ENCODE peak calls at places on chromosomes 12 and 14, in eight cellular contexts. One of them, this sample, is unnamed.
A peak's percentile ranks its signal among the peaks of the same experiment; 100 is the strongest.

GRCh38 chr14:60275932-60276331 is 26.9 kb downstream of the PPM1A start:
- DNase-seq in stimulated activated CD8-positive, alpha-beta memory T cell treated with anti-CD3 and anti-CD28 coated beads, Interleukin-4, amount 100 ng/mL, for 1 hour: no peak
- DNase-seq in PC-3: no peak
- DNase-seq in vagina: no peak
- DNase-seq in SW 1271: no peak
- DNase-seq in dorsolateral prefrontal cortex: no peak
- DNase-seq in CD8-positive, alpha-beta memory T cell: no peak
- DNase-seq in stimulated activated CD4-positive, alpha-beta T cell treated with anti-CD3 and anti-CD28 coated beads, Interleukin-12 subunit alpha, Interleukin-12 subunit beta, amount 100 ng/mL, for 48 hours: no peak
- DNase-seq in this sample: no peak

GRCh38 chr12:6957151-6957701 is 6.1 kb downstream of the PTPN6 start:
- DNase-seq in stimulated activated CD8-positive, alpha-beta memory T cell treated with anti-CD3 and anti-CD28 coated beads, Interleukin-4, amount 100 ng/mL, for 1 hour: no peak
- DNase-seq in PC-3: no peak
- DNase-seq in vagina: no peak
- DNase-seq in SW 1271: no peak
- DNase-seq in dorsolateral prefrontal cortex: no peak
- DNase-seq in CD8-positive, alpha-beta memory T cell: peak; percentile 50
- DNase-seq in stimulated activated CD4-positive, alpha-beta T cell treated with anti-CD3 and anti-CD28 coated beads, Interleukin-12 subunit alpha, Interleukin-12 subunit beta, amount 100 ng/mL, for 48 hours: no peak
- DNase-seq in this sample: peak; percentile 61

GRCh38 chr12:43758247-43758727 is 303 bp downstream of the PUS7L start:
- DNase-seq in stimulated activated CD8-positive, alpha-beta memory T cell treated with anti-CD3 and anti-CD28 coated beads, Interleukin-4, amount 100 ng/mL, for 1 hour: peak; percentile 2
- DNase-seq in PC-3: peak; percentile 34
- DNase-seq in vagina: peak; percentile 92
- DNase-seq in SW 1271: peak; percentile 70
- DNase-seq in dorsolateral prefrontal cortex: peak; percentile 37
- DNase-seq in CD8-positive, alpha-beta memory T cell: no peak
- DNase-seq in stimulated activated CD4-positive, alpha-beta T cell treated with anti-CD3 and anti-CD28 coated beads, Interleukin-12 subunit alpha, Interleukin-12 subunit beta, amount 100 ng/mL, for 48 hours: no peak
- DNase-seq in this sample: no peak

GRCh38 chr14:99322731-99323599 is 51.0 kb upstream of the BCL11B start:
- DNase-seq in stimulated activated CD8-positive, alpha-beta memory T cell treated with anti-CD3 and anti-CD28 coated beads, Interleukin-4, amount 100 ng/mL, for 1 hour: no peak
- DNase-seq in PC-3: no peak
- DNase-seq in vagina: peak; percentile 67
- DNase-seq in SW 1271: no peak
- DNase-seq in dorsolateral prefrontal cortex: no peak
- DNase-seq in CD8-positive, alpha-beta memory T cell: no peak
- DNase-seq in stimulated activated CD4-positive, alpha-beta T cell treated with anti-CD3 and anti-CD28 coated beads, Interleukin-12 subunit alpha, Interleukin-12 subunit beta, amount 100 ng/mL, for 48 hours: no peak
- DNase-seq in this sample: peak; percentile 10

GRCh38 chr12:50221228-50222008 is 54.2 kb upstream of the CERS5 start:
- DNase-seq in stimulated activated CD8-positive, alpha-beta memory T cell treated with anti-CD3 and anti-CD28 coated beads, Interleukin-4, amount 100 ng/mL, for 1 hour: no peak
- DNase-seq in PC-3: peak; percentile 73
- DNase-seq in vagina: no peak
- DNase-seq in SW 1271: peak; percentile 79
- DNase-seq in dorsolateral prefrontal cortex: no peak
- DNase-seq in CD8-positive, alpha-beta memory T cell: no peak
- DNase-seq in stimulated activated CD4-positive, alpha-beta T cell treated with anti-CD3 and anti-CD28 coated beads, Interleukin-12 subunit alpha, Interleukin-12 subunit beta, amount 100 ng/mL, for 48 hours: no peak
- DNase-seq in this sample: no peak

GRCh38 chr14:62084020-62084419 is 321.8 kb downstream of the SNAPC1 start:
- DNase-seq in stimulated activated CD8-positive, alpha-beta memory T cell treated with anti-CD3 and anti-CD28 coated beads, Interleukin-4, amount 100 ng/mL, for 1 hour: no peak
- DNase-seq in PC-3: no peak
- DNase-seq in vagina: no peak
- DNase-seq in SW 1271: no peak
- DNase-seq in dorsolateral prefrontal cortex: peak; percentile 67
- DNase-seq in CD8-positive, alpha-beta memory T cell: no peak
- DNase-seq in stimulated activated CD4-positive, alpha-beta T cell treated with anti-CD3 and anti-CD28 coated beads, Interleukin-12 subunit alpha, Interleukin-12 subunit beta, amount 100 ng/mL, for 48 hours: no peak
- DNase-seq in this sample: no peak

GRCh38 chr12:111602348-111602747 is 3.2 kb upstream of the ATXN2 start:
- DNase-seq in stimulated activated CD8-positive, alpha-beta memory T cell treated with anti-CD3 and anti-CD28 coated beads, Interleukin-4, amount 100 ng/mL, for 1 hour: no peak
- DNase-seq in PC-3: no peak
- DNase-seq in vagina: no peak
- DNase-seq in SW 1271: no peak
- DNase-seq in dorsolateral prefrontal cortex: no peak
- DNase-seq in CD8-positive, alpha-beta memory T cell: no peak
- DNase-seq in stimulated activated CD4-positive, alpha-beta T cell treated with anti-CD3 and anti-CD28 coated beads, Interleukin-12 subunit alpha, Interleukin-12 subunit beta, amount 100 ng/mL, for 48 hours: no peak
- DNase-seq in this sample: no peak

GRCh38 chr14:68563256-68564131 is 229.4 kb downstream of the ZFP36L1 start:
- DNase-seq in stimulated activated CD8-positive, alpha-beta memory T cell treated with anti-CD3 and anti-CD28 coated beads, Interleukin-4, amount 100 ng/mL, for 1 hour: no peak
- DNase-seq in PC-3: peak; percentile 30
- DNase-seq in vagina: no peak
- DNase-seq in SW 1271: no peak
- DNase-seq in dorsolateral prefrontal cortex: no peak
- DNase-seq in CD8-positive, alpha-beta memory T cell: no peak
- DNase-seq in stimulated activated CD4-positive, alpha-beta T cell treated with anti-CD3 and anti-CD28 coated beads, Interleukin-12 subunit alpha, Interleukin-12 subunit beta, amount 100 ng/mL, for 48 hours: no peak
- DNase-seq in this sample: no peak

GRCh38 chr14:45089813-45090212 is 5.9 kb downstream of the PRPF39 start:
- DNase-seq in stimulated activated CD8-positive, alpha-beta memory T cell treated with anti-CD3 and anti-CD28 coated beads, Interleukin-4, amount 100 ng/mL, for 1 hour: no peak
- DNase-seq in PC-3: peak; percentile 39
- DNase-seq in vagina: no peak
- DNase-seq in SW 1271: no peak
- DNase-seq in dorsolateral prefrontal cortex: no peak
- DNase-seq in CD8-positive, alpha-beta memory T cell: no peak
- DNase-seq in stimulated activated CD4-positive, alpha-beta T cell treated with anti-CD3 and anti-CD28 coated beads, Interleukin-12 subunit alpha, Interleukin-12 subunit beta, amount 100 ng/mL, for 48 hours: no peak
- DNase-seq in this sample: no peak

GRCh38 chr14:64937821-64938193 is 4.7 kb downstream of the GPX2 start:
- DNase-seq in stimulated activated CD8-positive, alpha-beta memory T cell treated with anti-CD3 and anti-CD28 coated beads, Interleukin-4, amount 100 ng/mL, for 1 hour: no peak
- DNase-seq in PC-3: peak; percentile 52
- DNase-seq in vagina: no peak
- DNase-seq in SW 1271: peak; percentile 27
- DNase-seq in dorsolateral prefrontal cortex: no peak
- DNase-seq in CD8-positive, alpha-beta memory T cell: no peak
- DNase-seq in stimulated activated CD4-positive, alpha-beta T cell treated with anti-CD3 and anti-CD28 coated beads, Interleukin-12 subunit alpha, Interleukin-12 subunit beta, amount 100 ng/mL, for 48 hours: no peak
- DNase-seq in this sample: no peak

GRCh38 chr12:45355750-45356149 is 139.9 kb downstream of the ANO6 start:
- DNase-seq in stimulated activated CD8-positive, alpha-beta memory T cell treated with anti-CD3 and anti-CD28 coated beads, Interleukin-4, amount 100 ng/mL, for 1 hour: no peak
- DNase-seq in PC-3: peak; percentile 24
- DNase-seq in vagina: no peak
- DNase-seq in SW 1271: no peak
- DNase-seq in dorsolateral prefrontal cortex: no peak
- DNase-seq in CD8-positive, alpha-beta memory T cell: no peak
- DNase-seq in stimulated activated CD4-positive, alpha-beta T cell treated with anti-CD3 and anti-CD28 coated beads, Interleukin-12 subunit alpha, Interleukin-12 subunit beta, amount 100 ng/mL, for 48 hours: no peak
- DNase-seq in this sample: no peak

GRCh38 chr14:77144412-77145115 is 3.0 kb upstream of the ZDHHC22 start:
- DNase-seq in stimulated activated CD8-positive, alpha-beta memory T cell treated with anti-CD3 and anti-CD28 coated beads, Interleukin-4, amount 100 ng/mL, for 1 hour: no peak
- DNase-seq in PC-3: no peak
- DNase-seq in vagina: no peak
- DNase-seq in SW 1271: no peak
- DNase-seq in dorsolateral prefrontal cortex: no peak
- DNase-seq in CD8-positive, alpha-beta memory T cell: no peak
- DNase-seq in stimulated activated CD4-positive, alpha-beta T cell treated with anti-CD3 and anti-CD28 coated beads, Interleukin-12 subunit alpha, Interleukin-12 subunit beta, amount 100 ng/mL, for 48 hours: no peak
- DNase-seq in this sample: no peak

GRCh38 chr14:96078687-96079016 is 39.5 kb downstream of the C14orf132 start:
- DNase-seq in stimulated activated CD8-positive, alpha-beta memory T cell treated with anti-CD3 and anti-CD28 coated beads, Interleukin-4, amount 100 ng/mL, for 1 hour: no peak
- DNase-seq in PC-3: no peak
- DNase-seq in vagina: no peak
- DNase-seq in SW 1271: no peak
- DNase-seq in dorsolateral prefrontal cortex: no peak
- DNase-seq in CD8-positive, alpha-beta memory T cell: no peak
- DNase-seq in stimulated activated CD4-positive, alpha-beta T cell treated with anti-CD3 and anti-CD28 coated beads, Interleukin-12 subunit alpha, Interleukin-12 subunit beta, amount 100 ng/mL, for 48 hours: no peak
- DNase-seq in this sample: no peak

GRCh38 chr12:65152586-65152985 is 16.8 kb upstream of the LEMD3 start:
- DNase-seq in stimulated activated CD8-positive, alpha-beta memory T cell treated with anti-CD3 and anti-CD28 coated beads, Interleukin-4, amount 100 ng/mL, for 1 hour: no peak
- DNase-seq in PC-3: no peak
- DNase-seq in vagina: no peak
- DNase-seq in SW 1271: no peak
- DNase-seq in dorsolateral prefrontal cortex: no peak
- DNase-seq in CD8-positive, alpha-beta memory T cell: no peak
- DNase-seq in stimulated activated CD4-positive, alpha-beta T cell treated with anti-CD3 and anti-CD28 coated beads, Interleukin-12 subunit alpha, Interleukin-12 subunit beta, amount 100 ng/mL, for 48 hours: no peak
- DNase-seq in this sample: no peak

GRCh38 chr12:93784339-93785086 is 107.3 kb downstream of the CRADD start:
- DNase-seq in stimulated activated CD8-positive, alpha-beta memory T cell treated with anti-CD3 and anti-CD28 coated beads, Interleukin-4, amount 100 ng/mL, for 1 hour: no peak
- DNase-seq in PC-3: peak; percentile 79
- DNase-seq in vagina: no peak
- DNase-seq in SW 1271: peak; percentile 55
- DNase-seq in dorsolateral prefrontal cortex: no peak
- DNase-seq in CD8-positive, alpha-beta memory T cell: no peak
- DNase-seq in stimulated activated CD4-positive, alpha-beta T cell treated with anti-CD3 and anti-CD28 coated beads, Interleukin-12 subunit alpha, Interleukin-12 subunit beta, amount 100 ng/mL, for 48 hours: no peak
- DNase-seq in this sample: peak; percentile 57

GRCh38 chr14:55794655-55795583 is 214.9 kb downstream of the KTN1 start:
- DNase-seq in stimulated activated CD8-positive, alpha-beta memory T cell treated with anti-CD3 and anti-CD28 coated beads, Interleukin-4, amount 100 ng/mL, for 1 hour: no peak
- DNase-seq in PC-3: peak; percentile 92
- DNase-seq in vagina: peak; percentile 18
- DNase-seq in SW 1271: no peak
- DNase-seq in dorsolateral prefrontal cortex: no peak
- DNase-seq in CD8-positive, alpha-beta memory T cell: no peak
- DNase-seq in stimulated activated CD4-positive, alpha-beta T cell treated with anti-CD3 and anti-CD28 coated beads, Interleukin-12 subunit alpha, Interleukin-12 subunit beta, amount 100 ng/mL, for 48 hours: no peak
- DNase-seq in this sample: no peak

GRCh38 chr14:24861083-24861630 is 188.8 kb downstream of the STXBP6 start:
- DNase-seq in stimulated activated CD8-positive, alpha-beta memory T cell treated with anti-CD3 and anti-CD28 coated beads, Interleukin-4, amount 100 ng/mL, for 1 hour: no peak
- DNase-seq in PC-3: no peak
- DNase-seq in vagina: no peak
- DNase-seq in SW 1271: peak; percentile 33
- DNase-seq in dorsolateral prefrontal cortex: no peak
- DNase-seq in CD8-positive, alpha-beta memory T cell: no peak
- DNase-seq in stimulated activated CD4-positive, alpha-beta T cell treated with anti-CD3 and anti-CD28 coated beads, Interleukin-12 subunit alpha, Interleukin-12 subunit beta, amount 100 ng/mL, for 48 hours: no peak
- DNase-seq in this sample: no peak